ENCODE peak calls at places on chromosomes 2 and 18, in six cellular contexts. One of them, this sample, is unnamed.

GRCh38 chr2:238433941-238434845 is 7.5 kb downstream of the ASB1 start:
- DNase-seq in activated CD8-positive, alpha-beta memory T cell treated with anti-CD3 and anti-CD28 coated beads for 1 hour: no peak
- DNase-seq in stimulated activated CD4-positive, alpha-beta T cell treated with anti-CD3 and anti-CD28 coated beads, TNF-alpha, amount 100 ng/mL, for 48 hours: no peak
- DNase-seq in HCT116: no peak
- DNase-seq in psoas muscle: no peak
- DNase-seq in HFF-Myc: no peak
- DNase-seq in this sample: no peak

GRCh38 chr2:46171441-46171953 is 125.7 kb upstream of the EPAS1 start:
- DNase-seq in activated CD8-positive, alpha-beta memory T cell treated with anti-CD3 and anti-CD28 coated beads for 1 hour: no peak
- DNase-seq in stimulated activated CD4-positive, alpha-beta T cell treated with anti-CD3 and anti-CD28 coated beads, TNF-alpha, amount 100 ng/mL, for 48 hours: no peak
- DNase-seq in HCT116: peak
- DNase-seq in psoas muscle: no peak
- DNase-seq in HFF-Myc: peak
- DNase-seq in this sample: peak

GRCh38 chr2:41933585-41934322 is 114.1 kb upstream of the PKDCC start:
- DNase-seq in activated CD8-positive, alpha-beta memory T cell treated with anti-CD3 and anti-CD28 coated beads for 1 hour: no peak
- DNase-seq in stimulated activated CD4-positive, alpha-beta T cell treated with anti-CD3 and anti-CD28 coated beads, TNF-alpha, amount 100 ng/mL, for 48 hours: no peak
- DNase-seq in HCT116: no peak
- DNase-seq in psoas muscle: no peak
- DNase-seq in HFF-Myc: no peak
- DNase-seq in this sample: no peak

GRCh38 chr2:160471950-160472349 is 21.7 kb downstream of the RBMS1 start:
- DNase-seq in activated CD8-positive, alpha-beta memory T cell treated with anti-CD3 and anti-CD28 coated beads for 1 hour: no peak
- DNase-seq in stimulated activated CD4-positive, alpha-beta T cell treated with anti-CD3 and anti-CD28 coated beads, TNF-alpha, amount 100 ng/mL, for 48 hours: no peak
- DNase-seq in HCT116: no peak
- DNase-seq in psoas muscle: no peak
- DNase-seq in HFF-Myc: no peak
- DNase-seq in this sample: no peak

GRCh38 chr2:29063056-29063455 is 11.3 kb downstream of the PCARE start:
- DNase-seq in activated CD8-positive, alpha-beta memory T cell treated with anti-CD3 and anti-CD28 coated beads for 1 hour: no peak
- DNase-seq in stimulated activated CD4-positive, alpha-beta T cell treated with anti-CD3 and anti-CD28 coated beads, TNF-alpha, amount 100 ng/mL, for 48 hours: no peak
- DNase-seq in HCT116: no peak
- DNase-seq in psoas muscle: peak
- DNase-seq in HFF-Myc: no peak
- DNase-seq in this sample: no peak

GRCh38 chr18:24514439-24514838 is 54.0 kb downstream of the HRH4 start:
- DNase-seq in activated CD8-positive, alpha-beta memory T cell treated with anti-CD3 and anti-CD28 coated beads for 1 hour: no peak
- DNase-seq in stimulated activated CD4-positive, alpha-beta T cell treated with anti-CD3 and anti-CD28 coated beads, TNF-alpha, amount 100 ng/mL, for 48 hours: no peak
- DNase-seq in HCT116: peak
- DNase-seq in psoas muscle: no peak
- DNase-seq in HFF-Myc: peak
- DNase-seq in this sample: no peak

GRCh38 chr2:163659224-163659623 is 76.6 kb downstream of the FIGN start:
- DNase-seq in activated CD8-positive, alpha-beta memory T cell treated with anti-CD3 and anti-CD28 coated beads for 1 hour: no peak
- DNase-seq in stimulated activated CD4-positive, alpha-beta T cell treated with anti-CD3 and anti-CD28 coated beads, TNF-alpha, amount 100 ng/mL, for 48 hours: no peak
- DNase-seq in HCT116: no peak
- DNase-seq in psoas muscle: no peak
- DNase-seq in HFF-Myc: no peak
- DNase-seq in this sample: no peak

GRCh38 chr2:58044145-58044544 is 2.5 kb upstream of the VRK2 start:
- DNase-seq in activated CD8-positive, alpha-beta memory T cell treated with anti-CD3 and anti-CD28 coated beads for 1 hour: no peak
- DNase-seq in stimulated activated CD4-positive, alpha-beta T cell treated with anti-CD3 and anti-CD28 coated beads, TNF-alpha, amount 100 ng/mL, for 48 hours: no peak
- DNase-seq in HCT116: no peak
- DNase-seq in psoas muscle: no peak
- DNase-seq in HFF-Myc: no peak
- DNase-seq in this sample: no peak

GRCh38 chr2:224764565-224765236 is 48.5 kb upstream of the CCDC195 start:
- DNase-seq in activated CD8-positive, alpha-beta memory T cell treated with anti-CD3 and anti-CD28 coated beads for 1 hour: no peak
- DNase-seq in stimulated activated CD4-positive, alpha-beta T cell treated with anti-CD3 and anti-CD28 coated beads, TNF-alpha, amount 100 ng/mL, for 48 hours: no peak
- DNase-seq in HCT116: no peak
- DNase-seq in psoas muscle: no peak
- DNase-seq in HFF-Myc: no peak
- DNase-seq in this sample: no peak

GRCh38 chr2:218781691-218782528 is at the start of gene CYP27A1:
- DNase-seq in activated CD8-positive, alpha-beta memory T cell treated with anti-CD3 and anti-CD28 coated beads for 1 hour: no peak
- DNase-seq in stimulated activated CD4-positive, alpha-beta T cell treated with anti-CD3 and anti-CD28 coated beads, TNF-alpha, amount 100 ng/mL, for 48 hours: no peak
- DNase-seq in HCT116: no peak
- DNase-seq in psoas muscle: peak
- DNase-seq in HFF-Myc: no peak
- DNase-seq in this sample: peak

GRCh38 chr2:149799296-149799695 is 211.7 kb upstream of the MMADHC start:
- DNase-seq in activated CD8-positive, alpha-beta memory T cell treated with anti-CD3 and anti-CD28 coated beads for 1 hour: no peak
- DNase-seq in stimulated activated CD4-positive, alpha-beta T cell treated with anti-CD3 and anti-CD28 coated beads, TNF-alpha, amount 100 ng/mL, for 48 hours: no peak
- DNase-seq in HCT116: peak
- DNase-seq in psoas muscle: no peak
- DNase-seq in HFF-Myc: peak
- DNase-seq in this sample: no peak

This sample was measured in cardiac muscle cell.